ENCODE peak calls at places on chromosomes 4 and X, in eight cellular contexts. Q, V, M, Z, E, F, C and R are unnamed samples.

GRCh38 chr4:110157580-110157979 is 40.8 kb downstream of the ELOVL6 start:
- DNase-seq in Q (no peak), V (no peak), M (no peak), Z (no peak), E (no peak), F (no peak), C (no peak), R (no peak)

GRCh38 chr4:79528241-79528706 is 120.2 kb upstream of the GK2 start:
- DNase-seq in Q (no peak), V (no peak), M (no peak), Z (peak; percentile 61), E (peak; percentile 68), F (no peak), C (no peak), R (no peak)

GRCh38 chrX:116841290-116841689 is 378.5 kb upstream of the CT83 start:
- DNase-seq in Q (no peak), V (no peak), M (no peak), Z (no peak), E (no peak), F (no peak), C (no peak), R (no peak)

GRCh38 chrX:94057385-94057784 is 383.4 kb downstream of the FAM133A start:
- DNase-seq in Q (no peak), V (no peak), M (no peak), Z (no peak), E (peak; percentile 40), F (no peak), C (peak; percentile 9), R (no peak)

GRCh38 chrX:129193357-129193756 is 329.9 kb downstream of the SMARCA1 start:
- DNase-seq in Q (no peak), V (peak; percentile 29), M (no peak), Z (no peak), E (peak; percentile 24), F (peak; percentile 30), C (no peak), R (no peak)

GRCh38 chr4:36273276-36273675 is 8.1 kb upstream of the DTHD1 start:
- DNase-seq in Q (no peak), V (no peak), M (no peak), Z (no peak), E (peak; percentile 91), F (no peak), C (no peak), R (no peak)

GRCh38 chrX:17627026-17627425 is 110.3 kb upstream of the SCML1 start:
- DNase-seq in Q (no peak), V (no peak), M (no peak), Z (no peak), E (no peak), F (no peak), C (no peak), R (no peak)

GRCh38 chr4:2823671-2824328 is 19.8 kb upstream of the ADD1 start:
- DNase-seq in Q (no peak), V (no peak), M (no peak), Z (no peak), E (no peak), F (peak; percentile 21), C (no peak), R (no peak)

GRCh38 chr4:67035986-67036385 is 509.3 kb downstream of the CENPC start:
- DNase-seq in Q (no peak), V (no peak), M (no peak), Z (no peak), E (peak; percentile 72), F (no peak), C (no peak), R (no peak)

GRCh38 chrX:44828008-44828605 is 15.7 kb upstream of the DUSP21 start:
- DNase-seq in Q (no peak), V (no peak), M (peak; percentile 88), Z (no peak), E (peak; percentile 91), F (no peak), C (no peak), R (no peak)

GRCh38 chrX:105098201-105098600 is 122.3 kb downstream of the TEX13A start:
- DNase-seq in Q (no peak), V (no peak), M (no peak), Z (no peak), E (no peak), F (no peak), C (no peak), R (no peak)

GRCh38 chr4:122652379-122652778 is 31.5 kb upstream of the IL21 start:
- DNase-seq in Q (no peak), V (peak; percentile 66), M (peak; percentile 87), Z (peak; percentile 42), E (peak; percentile 68), F (no peak), C (peak; percentile 67), R (peak; percentile 31)

GRCh38 chrX:2781698-2782097 is 29.9 kb downstream of the XG start:
- DNase-seq in Q (no peak), V (no peak), M (no peak), Z (no peak), E (no peak), F (no peak), C (peak; percentile 17), R (no peak)

GRCh38 chrX:18360867-18361266 is 6.4 kb upstream of the SCML2 start:
- DNase-seq in Q (no peak), V (no peak), M (no peak), Z (no peak), E (no peak), F (no peak), C (no peak), R (no peak)

GRCh38 chr4:75051431-75051830 is 118.5 kb downstream of the PARM1 start:
- DNase-seq in Q (no peak), V (no peak), M (no peak), Z (no peak), E (no peak), F (no peak), C (no peak), R (no peak)

GRCh38 chrX:99371976-99372595 is 1038.0 kb downstream of the PCDH19 start:
- DNase-seq in Q (no peak), V (no peak), M (no peak), Z (no peak), E (no peak), F (no peak), C (no peak), R (no peak)

GRCh38 chrX:106249706-106250379 is 81.7 kb downstream of the PWWP3B start:
- DNase-seq in Q (no peak), V (no peak), M (no peak), Z (no peak), E (peak; percentile 1), F (no peak), C (no peak), R (no peak)

GRCh38 chr4:10730019-10730418 is 45.5 kb upstream of the CLNK start:
- DNase-seq in Q (no peak), V (no peak), M (no peak), Z (no peak), E (no peak), F (no peak), C (no peak), R (no peak)

GRCh38 chr4:8435656-8436121 is 4.8 kb downstream of the ACOX3 start:
- DNase-seq in Q (no peak), V (peak; percentile 27), M (peak; percentile 20), Z (peak; percentile 47), E (no peak), F (no peak), C (peak; percentile 80), R (peak; percentile 69)

GRCh38 chr4:166134285-166134684 is 261.2 kb downstream of the TLL1 start:
- DNase-seq in Q (no peak), V (no peak), M (no peak), Z (no peak), E (no peak), F (no peak), C (no peak), R (no peak)

GRCh38 chr4:104451573-104451972 is 43.1 kb downstream of the CXXC4 start:
- DNase-seq in Q (no peak), V (peak; percentile 6), M (peak; percentile 44), Z (no peak), E (peak; percentile 26), F (no peak), C (peak; percentile 64), R (peak; percentile 4)

GRCh38 chr4:573122-573892 is 2.8 kb downstream of the TMEM271 start:
- DNase-seq in Q (no peak), V (no peak), M (no peak), Z (no peak), E (no peak), F (no peak), C (no peak), R (no peak)

GRCh38 chrX:135437867-135438733 is 16.4 kb downstream of the SMIM10L2A start:
- DNase-seq in Q (no peak), V (no peak), M (no peak), Z (no peak), E (no peak), F (no peak), C (no peak), R (no peak)

GRCh38 chr4:90943311-90943710 is 816.1 kb downstream of the CCSER1 start:
- DNase-seq in Q (no peak), V (no peak), M (peak; percentile 6), Z (no peak), E (peak; percentile 88), F (no peak), C (no peak), R (no peak)

GRCh38 chr4:6695660-6696581 is 2.2 kb downstream of the S100P start:
- DNase-seq in Q (no peak), V (peak; percentile 71), M (no peak), Z (peak; percentile 69), E (no peak), F (no peak), C (no peak), R (no peak)

GRCh38 chrX:103248553-103248952 is 6.4 kb downstream of the TCEAL8 start:
- DNase-seq in Q (no peak), V (peak; percentile 54), M (peak; percentile 42), Z (no peak), E (peak; percentile 35), F (no peak), C (no peak), R (peak; percentile 6)
- TF ChIP-seq CTCF in Q (peak; percentile 51), V (no peak), M (peak; percentile 44), Z (peak; percentile 60), E (peak; percentile 22), F (peak; percentile 50), C (peak; percentile 44), R (peak; percentile 5)

DNA sequence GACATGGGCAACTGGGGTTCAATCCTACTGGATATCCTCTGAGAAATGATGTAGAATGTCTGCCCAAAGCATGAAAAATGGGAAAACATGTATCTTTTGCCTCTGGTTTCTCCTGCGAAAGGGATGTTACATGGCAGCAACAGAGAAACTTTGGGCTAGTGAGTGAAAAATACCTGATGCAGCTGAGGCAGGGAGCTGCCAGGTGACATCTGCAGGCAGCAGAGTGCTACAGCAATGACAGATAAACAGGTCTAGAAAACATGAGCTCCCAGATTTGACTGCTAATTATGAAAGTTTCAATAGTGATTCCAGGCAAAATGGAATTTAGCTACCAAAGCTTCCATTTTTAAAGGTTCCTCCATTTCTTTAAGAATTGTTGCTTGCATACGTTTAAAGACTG is 4.8 kb upstream of the CXCL1 start:
- DNase-seq in Q (no peak), V (peak; percentile 38), M (no peak), Z (no peak), E (peak; percentile 59), F (no peak), C (peak; percentile 51), R (peak; percentile 31)
- TF ChIP-seq CTCF in Q (no peak), V (no peak), M (peak; percentile 28), Z (peak; percentile 59), E (peak; percentile 71), F (no peak), C (peak; percentile 60), R (peak; percentile 31)

GRCh38 chrX:30935985-30936384 is 46.9 kb upstream of the TAB3 start:
- DNase-seq in Q (no peak), V (peak; percentile 39), M (peak; percentile 4), Z (no peak), E (peak; percentile 4), F (no peak), C (no peak), R (no peak)
- TF ChIP-seq CTCF in Q (no peak), V (no peak), M (peak; percentile 13), Z (no peak), E (peak; percentile 35), F (peak; percentile 12), C (no peak), R (no peak)

GRCh38 chr4:27176400-27176799 is 315.8 kb downstream of the STIM2 start:
- DNase-seq in Q (no peak), V (peak; percentile 51), M (peak; percentile 12), Z (no peak), E (peak; percentile 42), F (no peak), C (peak; percentile 21), R (no peak)
- TF ChIP-seq CTCF in Q (no peak), V (peak; percentile 10), M (peak; percentile 6), Z (peak; percentile 51), E (peak; percentile 41), F (peak; percentile 45), C (no peak), R (no peak)